ENCODE peak calls at places on chromosomes 13 and 19, in six cellular contexts. P, T, R, A, X and D are unnamed samples.

GRCh38 chr13:36130542-36131214 is 504 bp downstream of the DCLK1 start:
- DNase-seq in P (peak; percentile 84), X (peak; percentile 48), T (no peak), R (no peak), A (no peak), D (no peak)

GRCh38 chr19:40831502-40832430 is 18.5 kb downstream of the CYP2A6 start:
- DNase-seq in T (peak; percentile 96), R (no peak), P (no peak), X (no peak), A (no peak), D (peak; percentile 99)

GRCh38 chr13:34750078-34750703 is 191.9 kb upstream of the NBEA start:
- DNase-seq in R (no peak), X (peak; percentile 51), T (no peak), A (no peak), P (no peak), D (no peak)

GRCh38 chr13:106277483-106278154 is 257.8 kb downstream of the EFNB2 start:
- DNase-seq in X (no peak), T (no peak), A (no peak), R (no peak), P (no peak), D (no peak)

GRCh38 chr13:76667551-76667950 is 218.7 kb downstream of the KCTD12 start:
- DNase-seq in X (no peak), A (no peak), R (no peak), P (no peak), T (peak; percentile 26), D (no peak)

GRCh38 chr19:49447485-49448431 is 3.9 kb downstream of the PIH1D1 start:
- DNase-seq in R (no peak), X (no peak), A (no peak), T (no peak), P (no peak), D (no peak)

GRCh38 chr19:17118957-17119356 is 43.4 kb downstream of the MYO9B start:
- DNase-seq in R (no peak), X (no peak), T (no peak), A (no peak), P (no peak), D (no peak)

GRCh38 chr19:23075031-23075733 is 41.6 kb upstream of the ZNF730 start:
- DNase-seq in R (no peak), P (peak; percentile 84), T (no peak), A (no peak), X (peak; percentile 79), D (peak; percentile 9)

GRCh38 chr19:35178701-35179100 is 24.2 kb downstream of the FXYD5 start:
- DNase-seq in T (no peak), X (no peak), A (no peak), R (no peak), P (no peak), D (no peak)

GRCh38 chr13:111917901-111918300 is 149.0 kb upstream of the SOX1 start:
- DNase-seq in A (no peak), P (no peak), R (no peak), T (no peak), X (no peak), D (no peak)

GRCh38 chr19:45291834-45292233 is 30.8 kb downstream of the CKM start:
- DNase-seq in T (no peak), P (no peak), X (no peak), A (no peak), R (no peak), D (no peak)

GRCh38 chr13:50355797-50356196 is 340.6 kb downstream of the KCNRG start:
- DNase-seq in X (no peak), T (no peak), A (no peak), P (no peak), R (no peak), D (no peak)

GRCh38 chr19:40718774-40719391 is 2.0 kb downstream of the ITPKC start:
- DNase-seq in X (peak; percentile 20), A (no peak), R (no peak), P (peak; percentile 89), T (peak; percentile 38), D (no peak)

GRCh38 chr13:95623141-95623540 is 21.4 kb downstream of the DZIP1 start:
- DNase-seq in X (no peak), R (no peak), T (no peak), A (no peak), P (no peak), D (no peak)

GRCh38 chr13:98571955-98572662 is 4.8 kb downstream of the STK24 start:
- DNase-seq in A (no peak), R (no peak), P (no peak), X (peak; percentile 71), T (peak; percentile 43), D (peak; percentile 68)

GRCh38 chr19:1122972-1123363 is 19.2 kb downstream of the GPX4 start:
- DNase-seq in T (peak; percentile 54), A (no peak), R (no peak), P (peak; percentile 94), X (no peak), D (no peak)

GRCh38 chr13:20270163-20270865 is 38.2 kb upstream of the GJB6 start:
- DNase-seq in A (no peak), T (no peak), R (no peak), X (peak; percentile 43), P (no peak), D (no peak)

GRCh38 chr13:36275190-36276002 is 22.2 kb downstream of the CCDC169 start:
- DNase-seq in X (peak; percentile 66), T (peak; percentile 67), R (no peak), P (no peak), A (no peak), D (no peak)

GRCh38 chr13:65829241-65830008 is 1400.7 kb downstream of the PCDH9 start:
- DNase-seq in A (no peak), P (peak; percentile 27), T (no peak), X (no peak), R (no peak), D (no peak)

GRCh38 chr19:27774827-27775226 is 1438.1 kb downstream of the UQCRFS1 start:
- DNase-seq in T (peak; percentile 35), A (no peak), P (no peak), X (no peak), R (no peak), D (no peak)

GRCh38 chr19:2726160-2726855 is 5.1 kb upstream of the DIRAS1 start:
- DNase-seq in A (no peak), R (no peak), T (no peak), P (no peak), X (no peak), D (no peak)

GRCh38 chr19:3707868-3708206 is 347 bp upstream of the TJP3 start:
- DNase-seq in R (no peak), P (no peak), T (no peak), A (no peak), X (no peak), D (no peak)

GRCh38 chr19:19461671-19462622 is 53.4 kb downstream of the TSSK6 start:
- DNase-seq in X (peak; percentile 83), R (no peak), P (peak; percentile 88), T (no peak), A (no peak), D (no peak)

GRCh38 chr13:39202746-39203145 is 164.5 kb downstream of the NHLRC3 start:
- DNase-seq in A (no peak), R (no peak), P (no peak), T (no peak), X (no peak), D (no peak)

GRCh38 chr13:93942016-93942415 is 537.5 kb downstream of the DCT start:
- DNase-seq in R (no peak), X (no peak), T (no peak), A (no peak), P (no peak), D (no peak)

GRCh38 chr13:61485128-61485765 is 69.6 kb upstream of the PCDH20 start:
- DNase-seq in X (no peak), R (no peak), A (no peak), P (no peak), T (no peak), D (no peak)

GRCh38 chr19:50383307-50383851 is 768 bp upstream of the POLD1 start:
- DNase-seq in R (no peak), P (no peak), T (no peak), X (no peak), A (no peak), D (peak; percentile 2)

GRCh38 chr13:112996671-112997091 is 27.7 kb downstream of the MCF2L start:
- DNase-seq in R (no peak), T (no peak), A (no peak), X (no peak), P (peak; percentile 73), D (no peak)

GRCh38 chr13:113774177-113775107 is 15.4 kb downstream of the TMEM255B start:
- DNase-seq in X (no peak), P (no peak), A (no peak), R (no peak), T (peak; percentile 80), D (no peak)

GRCh38 chr13:104614746-104615145 is 1548.5 kb upstream of the SLC10A2 start:
- DNase-seq in X (no peak), P (no peak), R (no peak), T (no peak), A (no peak), D (no peak)